ENCODE peak calls at places on chromosome 16, in eight cellular contexts. C, X, I, B, E, S, Q and F are unnamed samples.

GRCh38 chr16:72768611-72769010 is 279.3 kb downstream of the ZFHX3 start:
- DNase-seq in C (no peak), X (no peak), B (no peak), E (no peak), Q (no peak), I (no peak), S (no peak), F (no peak)

GRCh38 chr16:88050952-88051660 is 99.9 kb downstream of the BANP start:
- DNase-seq in B (no peak), S (no peak), X (no peak), I (no peak), Q (no peak), C (peak; percentile 16), E (no peak), F (no peak)

GRCh38 chr16:75192606-75193264 is 14.2 kb downstream of the CTRB2 start:
- DNase-seq in X (peak; percentile 69), Q (no peak), E (no peak), I (no peak), S (no peak), B (no peak), C (no peak), F (no peak)

GRCh38 chr16:88403794-88404581 is 21.2 kb downstream of the ZNF469 start:
- DNase-seq in B (no peak), X (no peak), I (no peak), C (no peak), S (no peak), Q (no peak), E (no peak), F (no peak)

GRCh38 chr16:46826618-46827017 is 4.4 kb downstream of the C16orf87 start:
- DNase-seq in B (no peak), S (no peak), Q (no peak), I (no peak), X (no peak), C (no peak), E (no peak), F (no peak)

GRCh38 chr16:85112364-85112763 is at the start of gene CIBAR2:
- DNase-seq in X (no peak), B (no peak), C (no peak), E (no peak), Q (no peak), I (no peak), S (no peak), F (no peak)

GRCh38 chr16:73253922-73254480 is 206.1 kb upstream of the ZFHX3 start:
- DNase-seq in B (no peak), S (no peak), E (no peak), Q (no peak), C (no peak), I (no peak), X (no peak), F (no peak)

GRCh38 chr16:68517606-68518161 is 21.4 kb upstream of the ZFP90 start:
- DNase-seq in B (no peak), C (no peak), S (no peak), E (no peak), Q (no peak), X (no peak), I (no peak), F (no peak)

GRCh38 chr16:48608452-48608851 is 1.5 kb downstream of the N4BP1 start:
- DNase-seq in E (no peak), S (no peak), X (no peak), I (no peak), C (no peak), Q (no peak), B (no peak), F (no peak)

GRCh38 chr16:21656795-21657768 is 4.7 kb upstream of the IGSF6 start:
- DNase-seq in S (peak; percentile 78), X (no peak), B (no peak), E (peak; percentile 74), C (no peak), I (no peak), Q (no peak), F (no peak)

GRCh38 chr16:85798901-85799496 is 345 bp downstream of the EMC8 start:
- DNase-seq in S (no peak), I (no peak), B (no peak), E (peak; percentile 65), Q (no peak), C (peak; percentile 43), X (no peak), F (no peak)

GRCh38 chr16:84423416-84423837 is 55.1 kb downstream of the ATP2C2 start:
- DNase-seq in Q (no peak), I (no peak), E (peak; percentile 66), C (no peak), B (no peak), X (no peak), S (no peak), F (no peak)

GRCh38 chr16:4465977-4466779 is 8.2 kb downstream of the NMRAL1 start:
- DNase-seq in E (no peak), Q (peak; percentile 41), X (no peak), C (no peak), B (no peak), I (no peak), S (peak; percentile 75), F (no peak)

GRCh38 chr16:27097671-27098275 is 31.0 kb downstream of the C16orf82 start:
- DNase-seq in X (peak; percentile 6), E (no peak), Q (no peak), C (no peak), I (no peak), S (peak; percentile 53), B (peak; percentile 48), F (peak; percentile 35)

GRCh38 chr16:81666102-81666501 is 113.0 kb upstream of the PLCG2 start:
- DNase-seq in Q (no peak), C (no peak), B (no peak), I (no peak), X (no peak), E (no peak), S (no peak), F (no peak)

GRCh38 chr16:72986011-72986410 is 61.9 kb downstream of the ZFHX3 start:
- DNase-seq in E (no peak), S (peak; percentile 58), B (peak; percentile 63), C (no peak), Q (no peak), I (peak; percentile 49), X (peak; percentile 90), F (peak; percentile 94)

GRCh38 chr16:88436796-88437195 is 16.3 kb upstream of the ZFPM1 start:
- DNase-seq in X (no peak), S (no peak), E (no peak), B (no peak), I (no peak), Q (no peak), C (no peak), F (no peak)

GRCh38 chr16:56608043-56608875 is at the start of gene MT2A:
- DNase-seq in C (peak; percentile 90), I (peak; percentile 95), Q (peak; percentile 97), B (peak; percentile 94), S (peak; percentile 97), E (peak; percentile 92), X (peak; percentile 97), F (peak; percentile 99)

GRCh38 chr16:50802000-50802399 is 60.1 kb downstream of the CYLD start:
- DNase-seq in E (no peak), C (no peak), S (no peak), B (no peak), X (no peak), Q (no peak), I (no peak), F (no peak)

GRCh38 chr16:54847207-54847606 is 83.5 kb upstream of the IRX5 start:
- DNase-seq in C (no peak), X (no peak), Q (no peak), I (peak; percentile 64), B (no peak), S (no peak), E (no peak), F (no peak)

GRCh38 chr16:87704754-87705353 is 60.9 kb downstream of the KLHDC4 start:
- DNase-seq in E (no peak), X (no peak), I (no peak), S (no peak), B (no peak), C (no peak), Q (no peak), F (no peak)

GRCh38 chr16:66408181-66409048 is 18.7 kb upstream of the BEAN1 start:
- DNase-seq in S (no peak), X (no peak), I (peak; percentile 19), Q (no peak), C (no peak), B (no peak), E (peak; percentile 57), F (peak; percentile 20)
- H3K4me3 ChIP-seq in S (peak overlapping the region; percentile 29), X (peak overlapping the region; percentile 26), I (no peak overlapping the region), Q (no peak overlapping the region), C (no peak overlapping the region), B (no peak overlapping the region), E (no peak overlapping the region), F (no peak overlapping the region)

DNA sequence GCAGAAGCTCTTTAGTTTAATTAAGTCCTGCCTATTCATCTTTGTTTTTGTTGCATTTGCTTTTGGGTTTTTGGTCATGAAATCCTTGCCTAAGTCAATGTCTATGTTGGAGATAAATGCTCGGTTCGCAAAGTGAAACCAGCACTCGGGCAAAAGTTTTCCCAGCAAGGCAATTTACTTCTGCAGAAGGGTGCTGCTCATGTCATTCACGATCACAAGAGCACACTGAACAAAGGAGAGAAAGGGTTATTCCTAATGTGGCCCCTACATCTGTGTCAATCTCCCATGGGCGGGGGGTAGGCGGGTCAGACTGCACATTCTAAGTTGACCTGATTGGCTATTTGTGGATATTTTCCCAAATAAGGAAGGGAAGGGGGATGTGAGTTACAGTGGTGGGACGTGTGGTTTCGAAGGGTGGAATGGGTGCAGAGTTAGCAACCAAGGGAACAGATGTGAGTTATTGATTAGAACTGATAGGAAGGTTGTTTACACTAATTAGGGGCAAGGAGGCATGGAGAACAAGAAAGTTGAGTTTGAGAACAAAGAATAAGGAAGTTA is 23.0 kb downstream of the ATF7IP2 start:
- DNase-seq in B (no peak), E (no peak), C (no peak), Q (no peak), S (no peak), I (no peak), X (no peak), F (no peak)
- TF ChIP-seq POLR2A in B (no peak), E (no peak), C (no peak), Q (no peak), S (no peak), I (no peak), X (no peak), F (no peak)

GRCh38 chr16:19884021-19884485 is 595 bp downstream of the GPRC5B start:
- DNase-seq in S (no peak), C (peak; percentile 64), Q (peak; percentile 32), E (no peak), B (peak; percentile 23), X (no peak), I (no peak), F (no peak)
- H3K4me3 ChIP-seq in S (peak overlapping the region; percentile 68), C (peak overlapping the region; percentile 62), Q (peak overlapping the region; percentile 67), E (peak overlapping the region; percentile 73), B (peak overlapping the region; percentile 81), X (peak overlapping the region; percentile 58), I (peak overlapping the region; percentile 78), F (peak overlapping the region; percentile 39)

DNA sequence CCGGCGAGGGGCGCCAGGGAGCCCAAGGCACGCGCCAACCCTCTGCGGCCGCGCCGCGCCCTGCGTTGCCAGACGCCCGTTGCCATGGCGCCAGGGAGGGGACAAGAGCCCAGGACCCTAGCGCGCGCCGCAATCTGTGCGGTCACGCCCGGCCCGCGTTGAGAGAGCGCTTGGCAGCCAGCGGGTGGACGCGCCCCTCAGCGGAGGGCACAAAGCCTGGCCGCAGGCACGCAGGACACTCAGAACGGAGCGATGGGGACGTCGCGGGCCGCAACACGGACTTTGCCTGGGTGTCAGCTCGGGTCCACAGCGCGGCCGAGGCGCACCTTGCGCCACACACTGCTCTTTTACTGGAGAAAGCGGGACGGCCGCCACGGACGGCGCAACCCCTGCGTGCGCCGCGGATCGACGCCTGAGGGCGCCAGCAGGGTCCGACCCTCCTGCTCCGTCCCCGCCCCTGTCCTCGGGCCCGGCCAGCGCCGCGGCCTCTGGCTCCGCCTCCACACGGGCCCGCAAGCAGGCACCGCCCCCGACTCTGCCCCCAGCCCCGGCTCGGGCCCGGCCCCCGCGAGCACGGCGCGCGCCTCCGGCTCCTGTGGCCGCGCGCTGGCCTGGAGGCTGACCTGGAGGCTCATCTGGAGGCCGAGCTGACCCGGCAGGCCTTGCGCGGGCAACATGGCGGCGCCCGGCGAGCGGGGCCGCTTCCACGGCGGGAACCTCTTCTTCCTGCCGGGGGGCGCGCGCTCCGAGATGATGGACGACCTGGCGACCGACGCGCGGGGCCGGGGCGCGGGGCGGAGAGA is at the start of gene GFER:
- DNase-seq in B (peak; percentile 84), I (peak; percentile 75), Q (peak; percentile 91), X (peak; percentile 89), S (peak; percentile 94), E (peak; percentile 94), C (peak; percentile 83), F (peak; percentile 77)
- TF ChIP-seq POLR2A in B (peak; percentile 59), I (no peak), Q (no peak), X (no peak), S (peak; percentile 51), E (peak; percentile 85), C (peak; percentile 24), F (no peak)